ENCODE peak calls at places on chromosome 18, in four cellular contexts. One of them, this sample, is unnamed.

GRCh38 chr18:37124511-37124910 is 295.6 kb downstream of the KIAA1328 start:
- DNase-seq in IMR-90: no peak
- DNase-seq in K562: no peak
- DNase-seq in GM12878: peak; percentile 9
- DNase-seq in this sample: no peak

GRCh38 chr18:63848159-63848558 is 39.3 kb upstream of the SERPINB2 start:
- DNase-seq in IMR-90: peak; percentile 75
- DNase-seq in GM12878: no peak
- DNase-seq in K562: peak; percentile 5
- DNase-seq in this sample: peak; percentile 22

GRCh38 chr18:489244-490023 is 11.1 kb downstream of the COLEC12 start:
- DNase-seq in GM12878: no peak
- DNase-seq in K562: no peak
- DNase-seq in IMR-90: peak; percentile 83
- DNase-seq in this sample: no peak

GRCh38 chr18:64202836-64203235 is 53.9 kb upstream of the LINC00305 start:
- DNase-seq in IMR-90: no peak
- DNase-seq in GM12878: no peak
- DNase-seq in K562: no peak
- DNase-seq in this sample: no peak

GRCh38 chr18:9469700-9470099 is 5.6 kb upstream of the RALBP1 start:
- DNase-seq in GM12878: no peak
- DNase-seq in K562: no peak
- DNase-seq in IMR-90: no peak
- DNase-seq in this sample: no peak

GRCh38 chr18:26477828-26478466 is 70.4 kb downstream of the KCTD1 start:
- DNase-seq in GM12878: no peak
- DNase-seq in K562: no peak
- DNase-seq in IMR-90: no peak
- DNase-seq in this sample: no peak

GRCh38 chr18:35508746-35509338 is 11.1 kb upstream of the INO80C start:
- DNase-seq in K562: no peak
- DNase-seq in IMR-90: no peak
- DNase-seq in GM12878: no peak
- DNase-seq in this sample: no peak

GRCh38 chr18:23065234-23065806 is 70.0 kb upstream of the CABLES1 start:
- DNase-seq in GM12878: no peak
- DNase-seq in K562: no peak
- DNase-seq in IMR-90: no peak
- DNase-seq in this sample: no peak

GRCh38 chr18:23539911-23540475 is 36.7 kb downstream of the RMC1 start:
- DNase-seq in IMR-90: no peak
- DNase-seq in GM12878: no peak
- DNase-seq in K562: no peak
- DNase-seq in this sample: no peak

GRCh38 chr18:72152935-72153334 is 391.2 kb downstream of the CBLN2 start:
- DNase-seq in GM12878: no peak
- DNase-seq in K562: no peak
- DNase-seq in IMR-90: no peak
- DNase-seq in this sample: no peak

GRCh38 chr18:76621184-76621583 is 126.1 kb upstream of the ZNF516 start:
- DNase-seq in GM12878: no peak
- DNase-seq in IMR-90: peak; percentile 38
- DNase-seq in K562: no peak
- DNase-seq in this sample: no peak

GRCh38 chr18:27599202-27599829 is 414.2 kb upstream of the CHST9 start:
- DNase-seq in IMR-90: peak; percentile 28
- DNase-seq in K562: peak; percentile 65
- DNase-seq in GM12878: no peak
- DNase-seq in this sample: peak; percentile 24

GRCh38 chr18:21686282-21687105 is 18.1 kb downstream of the ABHD3 start:
- DNase-seq in K562: no peak
- DNase-seq in IMR-90: peak; percentile 59
- DNase-seq in GM12878: no peak
- DNase-seq in this sample: no peak
- H3K9ac ChIP-seq in K562: no peak overlapping the region
- H3K9ac ChIP-seq in IMR-90: peak overlapping the region; percentile 56
- H3K9ac ChIP-seq in GM12878: no peak overlapping the region
- H3K9ac ChIP-seq in this sample: no peak overlapping the region

GRCh38 chr18:2963048-2963447 is 49.9 kb downstream of the LPIN2 start:
- DNase-seq in GM12878: no peak
- DNase-seq in K562: no peak
- DNase-seq in IMR-90: no peak
- DNase-seq in this sample: no peak
- H3K4me3 ChIP-seq in GM12878: peak overlapping the region; percentile 17
- H3K4me3 ChIP-seq in K562: no peak overlapping the region
- H3K4me3 ChIP-seq in IMR-90: no peak overlapping the region
- H3K4me3 ChIP-seq in this sample: no peak overlapping the region

GRCh38 chr18:60259052-60259681 is 113.4 kb downstream of the MC4R start:
- DNase-seq in GM12878: no peak
- DNase-seq in IMR-90: peak; percentile 38
- DNase-seq in K562: no peak
- DNase-seq in this sample: no peak
- TF ChIP-seq SMC3 in GM12878: no peak
- TF ChIP-seq SMC3 in IMR-90: no peak
- TF ChIP-seq SMC3 in K562: no peak
- TF ChIP-seq SMC3 in this sample: no peak

GRCh38 chr18:43524260-43524659 is 247.0 kb upstream of the SYT4 start:
- DNase-seq in IMR-90: no peak
- DNase-seq in K562: no peak
- DNase-seq in GM12878: no peak
- DNase-seq in this sample: no peak
- H3K9ac ChIP-seq in IMR-90: no peak overlapping the region
- H3K9ac ChIP-seq in K562: no peak overlapping the region
- H3K9ac ChIP-seq in GM12878: no peak overlapping the region
- H3K9ac ChIP-seq in this sample: no peak overlapping the region

GRCh38 chr18:49490246-49490762 is 3.3 kb upstream of the C18orf32 start:
- DNase-seq in K562: no peak
- DNase-seq in IMR-90: no peak
- DNase-seq in GM12878: no peak
- DNase-seq in this sample: no peak
- H3K4me3 ChIP-seq in K562: peak overlapping the region; percentile 99
- H3K4me3 ChIP-seq in IMR-90: no peak overlapping the region
- H3K4me3 ChIP-seq in GM12878: peak overlapping the region; percentile 93
- H3K4me3 ChIP-seq in this sample: peak overlapping the region; percentile 96

GRCh38 chr18:68054669-68055068 is 538.1 kb upstream of the DSEL start:
- DNase-seq in IMR-90: no peak
- DNase-seq in K562: no peak
- DNase-seq in GM12878: no peak
- DNase-seq in this sample: no peak
- TF ChIP-seq SMC3 in IMR-90: no peak
- TF ChIP-seq SMC3 in K562: no peak
- TF ChIP-seq SMC3 in GM12878: no peak
- TF ChIP-seq SMC3 in this sample: no peak

DNA sequence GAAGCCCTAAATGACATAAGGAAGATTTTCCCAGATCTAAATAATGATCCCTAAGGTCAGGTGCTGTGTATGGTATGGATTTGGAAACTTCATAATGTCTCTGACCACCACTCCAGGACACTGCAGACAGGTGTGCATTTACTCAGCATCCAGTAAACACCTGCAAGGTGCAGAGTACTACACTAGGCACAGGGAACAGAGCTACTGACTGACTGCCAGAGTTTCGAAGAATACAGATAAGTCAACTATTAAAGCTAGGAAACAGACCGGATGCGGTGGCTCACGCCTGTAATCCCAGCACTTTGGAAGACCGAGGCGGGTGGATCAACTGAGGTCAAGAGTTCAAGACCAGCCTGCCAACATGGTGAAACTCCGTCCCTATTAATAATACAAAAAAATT is 65.0 kb downstream of the ATP8B1 start:
- DNase-seq in K562: no peak
- DNase-seq in GM12878: no peak
- DNase-seq in IMR-90: no peak
- DNase-seq in this sample: no peak
- H3K9ac ChIP-seq in K562: no peak overlapping the region
- H3K9ac ChIP-seq in GM12878: no peak overlapping the region
- H3K9ac ChIP-seq in IMR-90: no peak overlapping the region
- H3K9ac ChIP-seq in this sample: no peak overlapping the region

This sample was measured in SK-N-SH.